ENCODE peak calls at places on chromosomes 3 and 15, in five cellular contexts. D, V, F, W and C are unnamed samples.
A peak's percentile ranks its signal among the peaks of the same experiment; 100 is the strongest.

GRCh38 chr3:51471775-51472652 is 27.8 kb downstream of the DCAF1 start:
- DNase-seq in D (no peak), V (no peak), F (no peak), W (no peak), C (no peak)

GRCh38 chr3:56494679-56495322 is 26.5 kb upstream of the ERC2 start:
- DNase-seq in D (peak; percentile 81), V (peak; percentile 84), F (peak; percentile 80), W (peak; percentile 88), C (peak; percentile 92)

GRCh38 chr15:73389539-73389938 is 20.8 kb upstream of the HCN4 start:
- DNase-seq in D (no peak), V (no peak), F (no peak), W (no peak), C (peak; percentile 96)

GRCh38 chr3:135168822-135169221 is 373.8 kb downstream of the EPHB1 start:
- DNase-seq in D (no peak), V (no peak), F (no peak), W (no peak), C (no peak)

GRCh38 chr3:14810070-14810732 is 8.6 kb upstream of the FGD5 start:
- DNase-seq in D (peak; percentile 46), V (no peak), F (no peak), W (no peak), C (peak; percentile 59)

GRCh38 chr15:34012461-34013028 is 26.5 kb downstream of the AVEN start:
- DNase-seq in D (no peak), V (no peak), F (no peak), W (no peak), C (no peak)

GRCh38 chr15:41967506-41968206 is 4.7 kb downstream of the EHD4 start:
- DNase-seq in D (no peak), V (peak; percentile 76), F (peak; percentile 36), W (no peak), C (no peak)

GRCh38 chr15:37520026-37520425 is 414.4 kb upstream of the TMCO5A start:
- DNase-seq in D (no peak), V (no peak), F (no peak), W (no peak), C (no peak)

GRCh38 chr3:154059798-154060197 is 61.4 kb upstream of the ARHGEF26 start:
- DNase-seq in D (no peak), V (no peak), F (no peak), W (no peak), C (peak; percentile 51)

GRCh38 chr15:88258021-88258641 is 1.6 kb upstream of the NTRK3 start:
- DNase-seq in D (peak; percentile 88), V (peak; percentile 33), F (no peak), W (peak; percentile 51), C (peak; percentile 90)

GRCh38 chr15:76199106-76200082 is 111.9 kb downstream of the ETFA start:
- DNase-seq in D (no peak), V (peak; percentile 66), F (peak; percentile 79), W (no peak), C (no peak)

GRCh38 chr3:186882881-186883685 is 40.6 kb downstream of the ADIPOQ start:
- DNase-seq in D (no peak), V (peak; percentile 85), F (peak; percentile 77), W (no peak), C (peak; percentile 45)

GRCh38 chr3:14796403-14797077 is 22.2 kb upstream of the FGD5 start:
- DNase-seq in D (no peak), V (no peak), F (no peak), W (no peak), C (no peak)

GRCh38 chr15:30065025-30065801 is 17.5 kb upstream of the GOLGA8J start:
- DNase-seq in D (no peak), V (peak; percentile 71), F (peak; percentile 18), W (no peak), C (no peak)

GRCh38 chr3:141360888-141361598 is 7.3 kb upstream of the ZBTB38 start:
- DNase-seq in D (no peak), V (peak; percentile 90), F (peak; percentile 90), W (peak; percentile 35), C (peak; percentile 90)

GRCh38 chr3:20682573-20682972 is 496.6 kb upstream of the SGO1 start:
- DNase-seq in D (no peak), V (no peak), F (no peak), W (no peak), C (peak; percentile 81)

GRCh38 chr3:52483577-52484495 is 11.3 kb upstream of the STAB1 start:
- DNase-seq in D (no peak), V (no peak), F (peak; percentile 68), W (no peak), C (no peak)

GRCh38 chr15:62573856-62574255 is 408.8 kb upstream of the C2CD4B start:
- DNase-seq in D (no peak), V (no peak), F (no peak), W (no peak), C (no peak)

GRCh38 chr3:75224419-75224818 is 439.7 kb upstream of the FRG2C start:
- DNase-seq in D (no peak), V (no peak), F (no peak), W (no peak), C (no peak)

GRCh38 chr15:68783226-68784054 is 37.3 kb downstream of the ANP32A start:
- DNase-seq in D (peak; percentile 80), V (peak; percentile 29), F (no peak), W (no peak), C (peak; percentile 75)

GRCh38 chr3:57972421-57973111 is 35.7 kb upstream of the FLNB start:
- DNase-seq in D (no peak), V (no peak), F (no peak), W (no peak), C (no peak)

GRCh38 chr3:57974796-57975388 is 33.3 kb upstream of the FLNB start:
- DNase-seq in D (no peak), V (peak; percentile 97), F (peak; percentile 98), W (no peak), C (peak; percentile 98)

GRCh38 chr3:57971975-57972374 is 36.2 kb upstream of the FLNB start:
- DNase-seq in D (no peak), V (no peak), F (no peak), W (no peak), C (no peak)

GRCh38 chr3:57977755-57978715 is 30.2 kb upstream of the FLNB start:
- DNase-seq in D (no peak), V (no peak), F (no peak), W (no peak), C (no peak)

GRCh38 chr3:57973715-57974477 is 34.3 kb upstream of the FLNB start:
- DNase-seq in D (no peak), V (no peak), F (no peak), W (no peak), C (no peak)
- H3K4ac ChIP-seq in D (no peak overlapping the region), V (peak overlapping the region; percentile 35), F (peak overlapping the region; percentile 99), W (no peak overlapping the region), C (peak overlapping the region; percentile 17)

DNA sequence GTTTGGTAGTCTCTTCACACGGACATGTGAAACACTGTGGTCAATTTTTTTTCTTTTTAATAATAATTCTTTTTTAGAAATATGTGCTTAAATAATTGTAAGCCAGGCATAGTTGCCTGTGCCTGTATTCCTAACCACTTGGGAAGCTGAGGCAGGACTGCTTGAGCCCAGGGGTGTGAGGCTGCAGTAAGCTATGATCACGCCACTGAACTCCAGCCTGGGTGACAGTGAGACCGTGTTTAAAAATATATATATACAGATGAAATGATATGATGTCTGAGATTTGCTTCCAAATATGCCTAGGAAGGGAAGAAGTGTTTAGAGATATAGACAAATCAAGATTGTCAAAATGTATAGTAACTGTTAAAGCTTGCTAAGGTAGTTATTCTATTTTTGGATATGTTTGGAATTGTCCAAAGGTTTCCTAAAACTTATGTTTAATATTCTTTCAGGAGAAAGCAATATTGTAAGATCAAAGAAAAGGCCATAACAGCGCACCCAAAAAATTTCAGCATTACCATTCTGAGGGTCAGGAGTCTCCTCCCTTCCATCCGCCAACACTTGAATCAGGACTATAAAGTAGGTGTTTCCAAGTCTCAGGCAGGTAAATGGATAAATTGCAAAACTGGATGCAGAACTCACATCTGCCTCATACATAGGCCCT is 563 bp upstream of the SELENOT start:
- DNase-seq in D (no peak), V (no peak), F (no peak), W (no peak), C (no peak)
- H4K8ac ChIP-seq in D (no peak overlapping the region), V (peak overlapping the region; percentile 59), F (peak overlapping the region; percentile 100), W (no peak overlapping the region), C (no peak overlapping the region)

DNA sequence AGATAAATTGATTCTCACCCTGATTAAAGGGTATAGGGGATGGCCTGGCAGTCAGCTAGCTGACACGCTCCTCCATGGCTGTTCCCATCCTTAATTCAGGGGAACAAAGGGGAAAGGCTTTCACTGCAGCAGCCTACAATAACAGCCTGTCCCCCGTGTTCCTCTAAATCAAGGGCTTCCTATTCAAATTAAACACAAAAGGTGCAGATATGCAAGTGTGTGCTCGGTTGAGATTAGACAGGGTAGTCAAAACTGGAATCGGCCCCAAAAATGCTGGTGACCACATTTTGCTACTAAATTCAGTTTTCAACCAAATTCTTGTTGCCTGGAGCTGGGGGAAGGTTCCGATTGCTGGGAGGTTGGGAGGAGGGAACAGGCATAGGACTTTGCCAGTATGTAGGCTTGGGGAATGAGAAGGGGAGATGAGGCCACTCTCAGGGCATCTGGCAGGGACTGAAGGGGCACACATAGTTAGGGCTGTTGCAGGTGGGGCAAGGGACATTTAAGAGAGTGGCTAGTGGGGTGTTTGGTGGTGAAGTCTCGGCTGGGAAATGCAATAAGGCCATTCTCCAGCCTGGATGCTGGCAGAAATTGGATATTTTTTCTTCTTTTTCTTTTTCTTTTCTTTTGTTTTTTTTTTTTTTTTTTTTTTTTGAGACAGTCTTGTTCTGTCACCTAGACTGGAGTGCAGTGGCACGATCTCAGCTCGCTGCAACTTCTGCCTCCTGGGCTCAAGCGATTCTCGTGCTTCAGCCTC is 32.9 kb upstream of the CTSH start:
- DNase-seq in D (no peak), V (no peak), F (no peak), W (no peak), C (no peak)
- H3K9ac ChIP-seq in D (no peak overlapping the region), V (no peak overlapping the region), F (no peak overlapping the region), W (no peak overlapping the region), C (no peak overlapping the region)

DNA sequence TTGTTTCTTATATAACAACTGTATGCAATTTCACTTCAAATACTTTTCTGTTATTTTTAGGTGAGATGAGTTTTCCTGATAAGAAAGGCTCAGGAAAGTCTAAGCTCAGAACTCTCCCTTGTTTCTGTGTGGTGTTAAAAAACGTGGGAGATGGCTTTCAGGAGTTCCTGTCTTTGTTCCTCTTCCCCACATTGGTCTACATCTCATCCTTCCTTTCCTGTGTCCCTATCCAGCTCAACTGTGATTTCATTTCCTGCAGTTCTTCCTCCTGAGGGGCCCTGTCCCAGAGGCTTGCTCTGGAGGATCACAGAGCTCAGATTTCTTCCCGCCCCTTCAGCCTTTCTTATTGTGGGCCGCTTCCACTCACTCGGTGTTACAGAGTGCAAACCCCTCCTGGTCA is 11.2 kb downstream of the SEC13 start:
- DNase-seq in D (no peak), V (no peak), F (peak; percentile 15), W (no peak), C (peak; percentile 23)
- H3K4ac ChIP-seq in D (no peak overlapping the region), V (no peak overlapping the region), F (no peak overlapping the region), W (no peak overlapping the region), C (no peak overlapping the region)

GRCh38 chr3:196499061-196499460 is 4.5 kb downstream of the RNF168 start:
- DNase-seq in D (no peak), V (peak; percentile 75), F (peak; percentile 32), W (no peak), C (peak; percentile 16)
- H4K8ac ChIP-seq in D (no peak overlapping the region), V (no peak overlapping the region), F (peak overlapping the region; percentile 33), W (no peak overlapping the region), C (no peak overlapping the region)

DNA sequence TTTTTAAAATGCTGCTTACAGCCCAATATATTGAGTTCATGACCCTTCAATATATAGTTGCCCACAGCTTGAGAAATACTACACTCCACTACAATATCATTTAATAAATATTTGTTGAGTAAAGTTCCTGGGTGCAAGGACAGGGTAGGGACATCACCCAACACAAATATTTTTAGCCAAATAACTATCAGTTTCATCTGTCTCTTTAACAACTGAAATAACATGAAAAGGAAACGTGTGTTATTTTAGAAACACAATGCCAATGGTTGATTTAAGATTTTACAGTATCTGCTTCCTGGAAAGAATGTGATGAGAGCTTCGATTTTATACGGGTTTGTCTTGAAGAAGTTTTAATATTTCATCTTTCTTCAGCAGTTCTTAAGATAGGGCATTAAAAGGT is 67.7 kb upstream of the CDV3 start:
- DNase-seq in D (no peak), V (no peak), F (no peak), W (no peak), C (no peak)
- H3K9ac ChIP-seq in D (no peak overlapping the region), V (no peak overlapping the region), F (no peak overlapping the region), W (no peak overlapping the region), C (no peak overlapping the region)